ENCODE peak calls at places on chromosomes 3 and 15, in seven cellular contexts. M, C, Y, V, H, J and T are unnamed samples.

GRCh38 chr3:74351213-74351612 is 263.2 kb downstream of the CNTN3 start:
- DNase-seq in J (no peak), V (no peak), H (no peak), C (no peak), Y (no peak), M (no peak), T (no peak)

GRCh38 chr3:107272471-107272870 is 104.8 kb upstream of the CCDC54 start:
- DNase-seq in V (no peak), M (no peak), J (no peak), C (no peak), H (no peak), Y (no peak), T (no peak)

GRCh38 chr3:146638718-146639117 is 33.6 kb upstream of the PLSCR5 start:
- DNase-seq in C (no peak), M (peak), J (no peak), H (no peak), Y (no peak), V (no peak), T (no peak)

GRCh38 chr15:89912674-89913396 is at the start of gene ARPIN:
- DNase-seq in C (no peak), M (no peak), Y (peak), H (peak), J (peak), V (peak), T (peak)

GRCh38 chr3:48623851-48624547 is 2.4 kb upstream of the TMEM89 start:
- DNase-seq in C (no peak), Y (no peak), V (no peak), H (no peak), M (peak), J (no peak), T (peak)

GRCh38 chr15:58258501-58259274 is 120.5 kb downstream of the AQP9 start:
- DNase-seq in J (no peak), Y (no peak), C (no peak), H (no peak), M (no peak), V (no peak), T (no peak)

GRCh38 chr3:43913036-43913435 is 222.3 kb downstream of the ABHD5 start:
- DNase-seq in C (no peak), V (no peak), M (no peak), Y (no peak), H (no peak), J (no peak), T (no peak)

GRCh38 chr15:76460871-76461270 is 124.3 kb downstream of the ISL2 start:
- DNase-seq in C (no peak), V (no peak), H (no peak), M (no peak), Y (no peak), J (no peak), T (no peak)

GRCh38 chr15:99423186-99424130 is 142.3 kb upstream of the MEF2A start:
- DNase-seq in H (no peak), C (no peak), M (no peak), V (no peak), Y (no peak), J (no peak), T (no peak)

GRCh38 chr15:61946778-61947177 is 113.5 kb downstream of the VPS13C start:
- DNase-seq in H (no peak), M (no peak), Y (no peak), V (no peak), C (no peak), J (no peak), T (no peak)

GRCh38 chr3:45613781-45614180 is 19.2 kb downstream of the LIMD1 start:
- DNase-seq in J (no peak), H (no peak), V (no peak), Y (no peak), M (no peak), C (no peak), T (no peak)

GRCh38 chr3:124441766-124442165 is 288.5 kb upstream of the UMPS start:
- DNase-seq in V (no peak), Y (no peak), H (peak), J (no peak), C (no peak), M (no peak), T (no peak)

GRCh38 chr15:92797168-92798052 is 102.7 kb upstream of the CHD2 start:
- DNase-seq in Y (no peak), C (no peak), J (peak), M (peak), H (no peak), V (peak), T (peak)

GRCh38 chr15:94674251-94674650 is 442.9 kb downstream of the MCTP2 start:
- DNase-seq in H (no peak), Y (no peak), J (no peak), M (no peak), V (no peak), C (no peak), T (peak)

GRCh38 chr15:26967719-26968269 is 3.2 kb upstream of the GABRG3 start:
- DNase-seq in V (peak), H (no peak), C (no peak), M (no peak), Y (no peak), J (no peak), T (no peak)

GRCh38 chr3:167861649-167862048 is 126.1 kb downstream of the SERPINI1 start:
- DNase-seq in H (no peak), V (no peak), M (no peak), J (peak), C (no peak), Y (no peak), T (no peak)

GRCh38 chr3:177525987-177526712 is 328.9 kb upstream of the TBL1XR1 start:
- DNase-seq in Y (no peak), H (no peak), C (no peak), M (no peak), J (no peak), V (no peak), T (peak)

GRCh38 chr15:66946578-66947164 is 118.7 kb upstream of the SMAD3 start:
- DNase-seq in M (peak), Y (peak), H (peak), J (peak), C (peak), V (peak), T (peak)

GRCh38 chr3:36201546-36201945 is 178.8 kb upstream of the STAC start:
- DNase-seq in V (no peak), Y (no peak), J (no peak), C (no peak), M (no peak), H (no peak), T (no peak)

GRCh38 chr3:127694467-127695215 is 21.9 kb downstream of the ABTB1 start:
- DNase-seq in M (peak), V (no peak), C (peak), Y (peak), J (no peak), H (peak), T (peak)

GRCh38 chr15:55907797-55908196 is 85.6 kb downstream of the NEDD4 start:
- DNase-seq in Y (no peak), V (no peak), C (no peak), H (no peak), J (peak), M (no peak), T (no peak)

GRCh38 chr3:155859859-155860258 is 5.6 kb upstream of the SLC33A1 start:
- DNase-seq in Y (no peak), V (no peak), J (peak), M (peak), H (no peak), C (no peak), T (no peak)

GRCh38 chr15:58062983-58063382 is 2.5 kb downstream of the ALDH1A2 start:
- DNase-seq in Y (no peak), M (no peak), C (no peak), H (no peak), V (no peak), J (no peak), T (no peak)

DNA sequence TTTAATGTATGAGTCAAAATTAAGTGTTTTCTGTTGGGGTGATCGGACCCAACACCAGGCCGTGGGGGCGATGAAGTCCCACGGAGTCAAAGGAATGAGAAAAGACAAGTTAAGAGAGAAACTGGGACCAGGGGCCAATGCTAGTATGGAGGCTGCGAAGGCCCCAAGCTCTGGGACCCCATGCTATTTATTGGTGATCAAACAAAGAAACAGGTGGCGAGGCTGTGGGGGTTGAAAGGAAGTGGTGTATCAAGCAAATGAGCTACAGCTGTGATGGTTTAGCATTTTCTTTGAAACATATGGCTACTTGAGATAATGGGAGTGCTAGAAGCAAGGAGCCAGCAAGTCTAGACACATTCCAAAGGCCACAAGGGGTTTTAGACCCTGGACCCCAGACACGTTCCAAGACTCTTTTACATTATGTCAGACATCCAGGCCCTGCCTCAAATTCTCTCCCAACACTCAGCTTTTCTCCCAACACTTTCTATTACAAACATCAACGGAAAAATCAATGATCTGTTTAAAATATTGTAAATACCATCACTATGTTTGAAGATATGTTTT is 56.0 kb upstream of the SNRPN start:
- DNase-seq in V (peak), M (no peak), J (no peak), H (no peak), Y (no peak), C (no peak), T (no peak)
- H3K27ac ChIP-seq in V (no peak), M (no peak), J (no peak), H (no peak), Y (no peak), C (no peak), T (no peak)

GRCh38 chr3:71728632-71729342 is 3.6 kb upstream of the EIF4E3 start:
- DNase-seq in C (no peak), M (peak), J (peak), V (peak), Y (no peak), H (no peak), T (no peak)
- H3K27ac ChIP-seq in C (peak), M (no peak), J (no peak), V (no peak), Y (no peak), H (no peak), T (no peak)

GRCh38 chr3:61829301-61830110 is 268.1 kb downstream of the PTPRG start:
- DNase-seq in J (peak), C (no peak), V (no peak), H (no peak), Y (no peak), M (no peak), T (no peak)
- H3K27ac ChIP-seq in J (no peak), C (no peak), V (no peak), H (no peak), Y (peak), M (no peak), T (no peak)

GRCh38 chr3:97956051-97956450 is 16.2 kb downstream of the RIOX2 start:
- DNase-seq in Y (no peak), C (no peak), M (no peak), J (no peak), H (no peak), V (no peak), T (no peak)

GRCh38 chr3:97959863-97960262 is 12.4 kb downstream of the RIOX2 start:
- DNase-seq in M (no peak), Y (no peak), H (no peak), V (no peak), J (no peak), C (no peak), T (no peak)

GRCh38 chr3:97958396-97958795 is 13.8 kb downstream of the RIOX2 start:
- DNase-seq in J (peak), Y (no peak), C (no peak), V (no peak), H (no peak), M (no peak), T (no peak)

GRCh38 chr3:97958796-97959195 is 13.4 kb downstream of the RIOX2 start:
- DNase-seq in H (no peak), M (no peak), Y (no peak), C (no peak), J (no peak), V (no peak), T (no peak)

GRCh38 chr3:97957617-97958311 is 14.5 kb downstream of the RIOX2 start:
- DNase-seq in J (peak), H (no peak), M (no peak), C (no peak), Y (peak), V (no peak), T (peak)
- H3K27ac ChIP-seq in J (no peak), H (no peak), M (no peak), C (no peak), Y (peak), V (no peak), T (no peak)

DNA sequence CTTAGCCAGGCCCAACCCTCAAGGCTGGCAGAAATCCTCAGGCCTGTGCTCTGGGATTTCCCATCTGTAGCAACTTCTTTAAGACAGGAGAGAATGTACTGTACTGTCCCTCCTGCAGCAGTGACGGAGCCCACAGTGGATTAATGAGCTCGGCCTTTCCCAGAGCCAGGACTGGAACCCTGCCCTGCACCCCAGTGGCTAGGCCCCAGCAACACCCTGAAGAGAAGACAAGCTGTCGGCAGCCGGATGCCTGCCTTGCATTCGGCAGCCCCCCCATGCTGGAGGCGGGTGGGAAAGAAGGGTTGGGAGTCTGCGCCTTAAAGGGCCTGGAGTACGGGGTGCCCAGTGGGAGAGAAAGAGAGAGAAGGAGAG is 32.0 kb downstream of the KLHL25 start:
- DNase-seq in V (no peak), H (peak), J (no peak), Y (no peak), C (no peak), M (no peak), T (no peak)
- H3K27ac ChIP-seq in V (no peak), H (no peak), J (no peak), Y (peak), C (no peak), M (no peak), T (no peak)

GRCh38 chr15:85937661-85938060 is 142.0 kb upstream of the AGBL1 start:
- DNase-seq in M (no peak), Y (no peak), J (no peak), H (no peak), C (no peak), V (no peak), T (no peak)

GRCh38 chr15:85934691-85935090 is 140.0 kb upstream of the KLHL25 start:
- DNase-seq in M (no peak), C (no peak), Y (no peak), J (no peak), V (no peak), H (no peak), T (no peak)

GRCh38 chr15:85929786-85930185 is 135.1 kb upstream of the KLHL25 start:
- DNase-seq in Y (no peak), M (no peak), C (no peak), V (no peak), J (no peak), H (no peak), T (no peak)

GRCh38 chr15:85927936-85928537 is 133.3 kb upstream of the KLHL25 start:
- DNase-seq in J (no peak), V (no peak), M (no peak), H (no peak), Y (no peak), C (no peak), T (no peak)

DNA sequence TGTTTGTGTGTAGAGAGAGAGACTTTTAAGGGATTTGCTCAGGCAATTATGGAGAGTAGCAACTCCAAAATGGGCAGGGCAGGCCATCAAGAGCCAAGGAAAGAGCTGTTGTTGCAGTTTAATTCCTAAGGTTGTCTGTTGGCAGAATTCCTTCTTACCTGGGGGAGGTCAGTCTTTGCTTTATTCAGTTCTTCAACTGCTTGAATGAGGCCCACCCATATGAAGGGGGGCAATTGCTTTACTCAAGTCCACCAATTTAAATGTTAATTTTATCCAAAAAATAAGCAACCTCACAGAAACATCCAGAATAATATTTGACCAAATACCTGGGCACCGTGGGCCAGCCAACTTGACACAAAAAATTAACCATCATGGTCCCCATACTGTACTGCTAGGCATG is 137.7 kb upstream of the KLHL25 start:
- DNase-seq in V (no peak), Y (no peak), C (no peak), H (no peak), M (no peak), J (no peak), T (no peak)
- H3K27ac ChIP-seq in V (no peak), Y (no peak), C (no peak), H (no peak), M (no peak), J (no peak), T (no peak)

GRCh38 chr3:58948018-58948417 is 101.8 kb downstream of the CFAP20DC start:
- DNase-seq in J (no peak), M (no peak), C (no peak), Y (no peak), V (no peak), H (no peak), T (no peak)

GRCh38 chr3:58952128-58952917 is 97.5 kb downstream of the CFAP20DC start:
- DNase-seq in J (no peak), M (no peak), H (no peak), C (no peak), V (no peak), Y (no peak), T (no peak)

GRCh38 chr3:58946875-58947274 is 103.0 kb downstream of the CFAP20DC start:
- DNase-seq in V (no peak), M (no peak), Y (no peak), H (no peak), J (no peak), C (no peak), T (no peak)
- H3K27ac ChIP-seq in V (no peak), M (no peak), Y (no peak), H (no peak), J (no peak), C (no peak), T (no peak)

GRCh38 chr15:85334241-85334640 is 46.2 kb upstream of the AKAP13 start:
- DNase-seq in M (no peak), C (no peak), Y (no peak), H (no peak), J (no peak), V (no peak), T (no peak)

GRCh38 chr15:85329561-85330421 is 50.6 kb upstream of the AKAP13 start:
- DNase-seq in H (no peak), V (no peak), C (no peak), Y (no peak), J (peak), M (peak), T (no peak)

GRCh38 chr15:85333132-85333831 is 47.1 kb upstream of the AKAP13 start:
- DNase-seq in V (no peak), C (no peak), M (no peak), Y (no peak), H (no peak), J (peak), T (no peak)

GRCh38 chr15:85330941-85331588 is 49.3 kb upstream of the AKAP13 start:
- DNase-seq in J (peak), C (peak), V (peak), Y (peak), H (peak), M (peak), T (peak)

DNA sequence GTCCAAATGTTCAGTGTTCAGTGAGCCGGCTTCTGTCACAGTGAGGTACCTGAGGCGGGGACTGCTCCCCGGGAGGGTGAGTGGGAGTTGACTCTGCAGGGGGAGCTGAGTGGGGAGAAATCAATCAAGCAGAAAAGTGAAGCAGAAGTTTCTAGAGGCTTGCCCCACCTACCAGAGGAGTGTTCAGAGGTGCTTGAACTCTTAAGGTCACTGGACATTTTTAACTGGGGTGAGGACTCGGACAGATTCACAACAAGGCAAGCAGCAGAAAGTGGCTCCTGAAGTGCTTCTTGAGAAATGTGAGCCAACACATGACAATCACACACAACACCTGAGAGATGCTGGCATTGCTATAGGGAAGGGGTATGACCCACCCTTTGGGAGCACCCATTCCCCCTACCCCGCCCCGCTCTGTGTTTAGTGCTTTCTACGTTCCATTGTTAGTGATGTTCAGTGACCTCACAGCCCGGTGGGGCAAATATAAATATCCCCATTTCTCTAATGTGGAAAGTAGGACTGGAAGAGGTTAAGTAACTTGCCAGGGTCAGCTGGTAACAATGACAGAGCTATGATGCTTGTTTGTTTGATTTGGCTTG is 48.6 kb upstream of the AKAP13 start:
- DNase-seq in V (no peak), M (peak), C (no peak), H (no peak), J (no peak), Y (no peak), T (no peak)
- H3K27ac ChIP-seq in V (no peak), M (peak), C (peak), H (peak), J (peak), Y (peak), T (peak)

GRCh38 chr3:134030801-134031619 is 1.3 kb upstream of the SLCO2A1 start:
- DNase-seq in C (no peak), J (no peak), M (no peak), Y (no peak), V (no peak), H (no peak), T (no peak)

GRCh38 chr3:134029256-134029733 is 430 bp downstream of the SLCO2A1 start:
- DNase-seq in J (peak), M (no peak), Y (no peak), V (no peak), C (no peak), H (no peak), T (no peak)

GRCh38 chr3:134028486-134029255 is 1.1 kb downstream of the SLCO2A1 start:
- DNase-seq in M (no peak), J (no peak), V (no peak), H (no peak), C (no peak), Y (no peak), T (no peak)

GRCh38 chr3:134030382-134030753 is 643 bp upstream of the SLCO2A1 start:
- DNase-seq in H (no peak), Y (no peak), V (no peak), C (no peak), M (no peak), J (no peak), T (peak)

GRCh38 chr3:134029734-134030381 is at the start of gene SLCO2A1:
- DNase-seq in H (peak), V (peak), M (no peak), C (no peak), J (peak), Y (peak), T (peak)
- H3K27ac ChIP-seq in H (no peak), V (no peak), M (no peak), C (no peak), J (no peak), Y (no peak), T (peak)